ENCODE peak calls at places on chromosomes 4 and X, in six cellular contexts. X is K562, P is A549, G is IMR-90, M is GM12878, A is HepG2. I is an unnamed sample.

GRCh38 chr4:175054980-175055379 is 136.8 kb downstream of the ADAM29 start:
- DNase-seq in X (no peak), P (no peak), G (no peak), M (no peak), A (no peak), I (no peak)

GRCh38 chr4:52751349-52751911 is at the start of gene ERVMER34-1:
- DNase-seq in X (peak), P (peak), G (no peak), M (no peak), A (no peak), I (peak)

GRCh38 chr4:22474636-22475310 is 41.1 kb downstream of the ADGRA3 start:
- DNase-seq in X (no peak), P (no peak), G (peak), M (no peak), A (peak), I (no peak)

GRCh38 chr4:21012851-21013331 is 312.6 kb downstream of the PACRGL start:
- DNase-seq in X (no peak), P (no peak), G (no peak), M (no peak), A (no peak), I (no peak)

GRCh38 chr4:189021831-189022230 is 882.6 kb downstream of the TRIML1 start:
- DNase-seq in X (no peak), P (peak), G (peak), M (no peak), A (no peak), I (no peak)

GRCh38 chr4:103144926-103145325 is 45.3 kb upstream of the BDH2 start:
- DNase-seq in X (no peak), P (no peak), G (no peak), M (no peak), A (no peak), I (no peak)

GRCh38 chr4:113699772-113700171 is 61.8 kb downstream of the CAMK2D start:
- DNase-seq in X (no peak), P (no peak), G (peak), M (no peak), A (no peak), I (no peak)

GRCh38 chr4:3285558-3286334 is 7.1 kb upstream of the RGS12 start:
- DNase-seq in X (no peak), P (no peak), G (peak), M (no peak), A (peak), I (peak)

GRCh38 chr4:169167958-169168357 is 102.8 kb downstream of the SH3RF1 start:
- DNase-seq in X (no peak), P (no peak), G (no peak), M (peak), A (no peak), I (no peak)

GRCh38 chr4:160316036-160316435 is 1213.2 kb downstream of the RAPGEF2 start:
- DNase-seq in X (no peak), P (no peak), G (no peak), M (no peak), A (no peak), I (no peak)

GRCh38 chr4:38650133-38650532 is 13.9 kb upstream of the KLF3 start:
- DNase-seq in X (no peak), P (no peak), G (no peak), M (no peak), A (no peak), I (no peak)

GRCh38 chr4:69025191-69025998 is 70.9 kb upstream of the UGT2B7 start:
- DNase-seq in X (no peak), P (peak), G (no peak), M (no peak), A (peak), I (no peak)

GRCh38 chrX:24646745-24647182 is 383 bp downstream of the PCYT1B start:
- DNase-seq in X (no peak), P (no peak), G (no peak), M (no peak), A (no peak), I (peak)

GRCh38 chr4:57110635-57111546 is 706 bp upstream of the IGFBP7 start:
- DNase-seq in X (peak), P (no peak), G (peak), M (no peak), A (no peak), I (peak)

GRCh38 chr4:155604718-155605601 is 61.7 kb upstream of the GUCY1A1 start:
- DNase-seq in X (no peak), P (no peak), G (peak), M (no peak), A (no peak), I (no peak)

GRCh38 chr4:26858947-26859401 is 1.7 kb upstream of the STIM2 start:
- DNase-seq in X (no peak), P (no peak), G (peak), M (no peak), A (no peak), I (no peak)

GRCh38 chrX:18899796-18900380 is 84.0 kb downstream of the PHKA2 start:
- DNase-seq in X (peak), P (peak), G (no peak), M (no peak), A (no peak), I (peak)

GRCh38 chr4:8319731-8320385 is 50.3 kb downstream of the HTRA3 start:
- DNase-seq in X (no peak), P (no peak), G (no peak), M (no peak), A (no peak), I (no peak)

GRCh38 chr4:46894841-46895240 is 14.2 kb downstream of the COX7B2 start:
- DNase-seq in X (no peak), P (no peak), G (no peak), M (no peak), A (no peak), I (no peak)
- TF ChIP-seq SMC3 in X (no peak), P (no peak), G (no peak), M (no peak), A (no peak), I (no peak)

GRCh38 chr4:159014896-159015295 is 88.0 kb upstream of the RAPGEF2 start:
- DNase-seq in X (no peak), P (no peak), G (no peak), M (no peak), A (no peak), I (no peak)

GRCh38 chr4:159015862-159016261 is 87.0 kb upstream of the RAPGEF2 start:
- DNase-seq in X (no peak), P (no peak), G (peak), M (no peak), A (no peak), I (no peak)

GRCh38 chr4:159017323-159018036 is 85.4 kb upstream of the RAPGEF2 start:
- DNase-seq in X (no peak), P (no peak), G (no peak), M (no peak), A (peak), I (no peak)

GRCh38 chr4:159018062-159018629 is 84.7 kb upstream of the RAPGEF2 start:
- DNase-seq in X (peak), P (no peak), G (no peak), M (peak), A (no peak), I (no peak)

GRCh38 chr4:159016527-159017137 is 86.2 kb upstream of the RAPGEF2 start:
- DNase-seq in X (peak), P (no peak), G (peak), M (peak), A (peak), I (peak)
- TF ChIP-seq SMC3 in X (no peak), P (no peak), G (no peak), M (peak), A (peak), I (no peak)

GRCh38 chr4:64960516-64960915 is 551.3 kb upstream of the TECRL start:
- DNase-seq in X (no peak), P (no peak), G (no peak), M (no peak), A (no peak), I (no peak)
- TF ChIP-seq SMC3 in X (no peak), P (no peak), G (no peak), M (no peak), A (no peak), I (no peak)

GRCh38 chr4:72991889-72992288 is 77.6 kb downstream of the COX18 start:
- DNase-seq in X (no peak), P (no peak), G (no peak), M (no peak), A (no peak), I (no peak)

GRCh38 chr4:73001885-73002284 is 67.6 kb downstream of the COX18 start:
- DNase-seq in X (no peak), P (no peak), G (no peak), M (no peak), A (no peak), I (no peak)

GRCh38 chr4:72993876-72994275 is 75.6 kb downstream of the COX18 start:
- DNase-seq in X (no peak), P (no peak), G (no peak), M (no peak), A (no peak), I (no peak)

DNA sequence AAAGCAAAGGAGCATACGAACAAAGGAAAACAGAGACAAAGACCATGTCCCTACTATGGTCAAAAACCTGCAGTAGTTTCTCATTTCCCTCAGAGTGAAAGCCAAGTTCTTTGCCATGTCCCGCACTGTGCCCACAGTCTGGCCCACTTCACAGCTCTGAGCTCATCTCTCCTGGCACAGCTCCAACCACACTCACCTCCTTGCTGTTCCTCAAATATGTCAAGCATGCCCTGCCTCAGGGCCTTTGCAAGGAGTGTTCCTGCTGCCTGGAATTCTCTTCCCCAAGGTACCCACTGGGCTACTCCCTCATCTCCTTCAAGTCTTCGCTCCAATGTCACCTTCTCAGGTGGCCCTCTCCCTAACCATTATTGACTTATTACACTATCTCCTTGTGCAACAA is 72.1 kb downstream of the COX18 start:
- DNase-seq in X (no peak), P (peak), G (peak), M (no peak), A (no peak), I (no peak)
- TF ChIP-seq SMC3 in X (no peak), P (no peak), G (no peak), M (no peak), A (no peak), I (no peak)

I was measured in SK-N-SH.